ENCODE peak calls at places on chromosomes 16 and 17, in ten cellular contexts. V is activated T-cell treated with anti-CD3 and anti-CD28 coated beads, Interleukin-2, amount 50 U/mL, for 72 hours; J is Karpas-422; B is naive thymus-derived CD8-positive, alpha-beta T cell; Z is SW 1271; F is GM12892; N is amniotic stem cell; R is non-pigmented ciliary epithelial cell; A is amygdala; E is substantia nigra. L is an unnamed sample.

GRCh38 chr17:72588961-72589360 is 468.1 kb downstream of the SOX9 start:
- DNase-seq in B (no peak), J (no peak), E (no peak), R (no peak), A (peak), N (no peak), Z (no peak), F (no peak), V (peak), L (no peak)

GRCh38 chr17:44589316-44590071 is 32.2 kb downstream of the FZD2 start:
- DNase-seq in R (no peak), F (no peak), J (no peak), N (no peak), Z (no peak), V (no peak), B (no peak), A (no peak), E (no peak), L (no peak)

GRCh38 chr17:68612228-68612922 is 11.2 kb upstream of the FAM20A start:
- DNase-seq in J (no peak), N (no peak), Z (no peak), V (no peak), F (no peak), E (no peak), A (no peak), B (no peak), R (no peak), L (no peak)

GRCh38 chr16:85363881-85364280 is 249.2 kb upstream of the GSE1 start:
- DNase-seq in F (no peak), E (no peak), Z (no peak), B (no peak), R (peak), J (no peak), A (no peak), V (no peak), N (peak), L (no peak)

GRCh38 chr17:49439673-49440571 is 25.2 kb upstream of the PHB1 start:
- DNase-seq in A (no peak), F (peak), Z (no peak), R (no peak), B (no peak), J (no peak), N (no peak), V (no peak), E (no peak), L (no peak)

GRCh38 chr17:4026255-4026654 is 62.0 kb upstream of the ATP2A3 start:
- DNase-seq in E (no peak), B (no peak), V (no peak), F (no peak), Z (no peak), A (no peak), N (no peak), J (no peak), R (no peak), L (no peak)

GRCh38 chr17:51154176-51154575 is 817 bp downstream of the NME1 start:
- DNase-seq in J (peak), E (no peak), R (no peak), Z (no peak), N (no peak), A (no peak), B (no peak), F (no peak), V (no peak), L (no peak)

GRCh38 chr17:55157165-55157564 is 107.6 kb upstream of the HLF start:
- DNase-seq in B (no peak), V (no peak), R (no peak), J (no peak), A (no peak), N (no peak), Z (no peak), F (no peak), E (no peak), L (no peak)

GRCh38 chr17:81470270-81470943 is 42.2 kb downstream of the ACTG1 start:
- DNase-seq in V (no peak), B (no peak), N (no peak), A (no peak), J (no peak), R (no peak), F (no peak), Z (no peak), E (no peak), L (no peak)

GRCh38 chr17:62778990-62779681 is 29.0 kb downstream of the MARCHF10 start:
- DNase-seq in R (peak), V (no peak), N (peak), B (no peak), E (no peak), A (no peak), J (peak), F (no peak), Z (no peak), L (no peak)

GRCh38 chr17:4534928-4535666 is 20.1 kb downstream of the MYBBP1A start:
- DNase-seq in F (no peak), A (peak), J (peak), B (no peak), E (peak), Z (no peak), R (no peak), N (no peak), V (no peak), L (no peak)

GRCh38 chr16:3518292-3518982 is 17.6 kb downstream of the CLUAP1 start:
- DNase-seq in F (no peak), A (no peak), R (no peak), V (no peak), N (no peak), Z (no peak), J (no peak), E (no peak), B (no peak), L (no peak)

GRCh38 chr17:21352981-21353265 is 23.2 kb upstream of the KCNJ12 start:
- DNase-seq in E (no peak), N (no peak), Z (no peak), J (no peak), R (no peak), F (no peak), V (no peak), B (no peak), A (no peak), L (no peak)

GRCh38 chr17:55238197-55238930 is 26.4 kb upstream of the HLF start:
- DNase-seq in N (peak), Z (peak), J (peak), V (peak), A (peak), B (peak), F (peak), E (peak), R (peak), L (peak)

GRCh38 chr17:40068584-40068916 is 5.8 kb downstream of the THRA start:
- DNase-seq in Z (no peak), B (no peak), E (no peak), F (no peak), N (no peak), V (no peak), A (no peak), J (no peak), R (no peak), L (no peak)

GRCh38 chr16:17451835-17452234 is 18.9 kb downstream of the XYLT1 start:
- DNase-seq in F (no peak), B (no peak), Z (no peak), R (no peak), J (no peak), E (no peak), N (no peak), A (no peak), V (no peak), L (no peak)

GRCh38 chr17:42672038-42672437 is 4.8 kb downstream of the PLEKHH3 start:
- DNase-seq in Z (no peak), A (no peak), R (no peak), N (no peak), E (no peak), B (no peak), V (no peak), J (no peak), F (no peak), L (no peak)

GRCh38 chr17:40100669-40101366 is 429 bp upstream of the NR1D1 start:
- DNase-seq in F (peak), V (peak), Z (peak), B (peak), R (peak), J (peak), N (peak), E (peak), A (peak), L (peak)

GRCh38 chr17:21680366-21680765 is 12.0 kb upstream of the KCNJ18 start:
- DNase-seq in E (no peak), A (no peak), Z (no peak), B (no peak), F (no peak), V (no peak), J (peak), N (no peak), R (no peak), L (no peak)

GRCh38 chr17:81552244-81553017 is at the start of gene FAAP100:
- DNase-seq in A (peak), J (peak), V (peak), N (peak), F (peak), B (peak), R (no peak), E (peak), Z (peak), L (no peak)

GRCh38 chr16:28873543-28874201 is 4.6 kb upstream of the ATP2A1 start:
- DNase-seq in E (no peak), F (peak), J (peak), B (peak), R (no peak), N (no peak), Z (no peak), V (peak), A (no peak), L (no peak)

GRCh38 chr16:50303605-50304466 is 37.5 kb downstream of the ADCY7 start:
- DNase-seq in B (no peak), N (no peak), J (no peak), Z (no peak), A (no peak), R (no peak), V (no peak), E (no peak), F (peak), L (no peak)

GRCh38 chr17:21510686-21511367 is 134.7 kb downstream of the KCNJ12 start:
- DNase-seq in F (no peak), A (no peak), B (no peak), Z (no peak), R (no peak), E (no peak), V (no peak), N (no peak), J (no peak), L (no peak)

GRCh38 chr17:57915980-57916757 is 39.0 kb downstream of the CUEDC1 start:
- DNase-seq in F (no peak), Z (no peak), N (no peak), A (peak), E (no peak), J (no peak), R (no peak), B (no peak), V (no peak), L (no peak)

GRCh38 chr16:79093554-79093967 is 507.0 kb downstream of the MAF start:
- DNase-seq in V (peak), N (no peak), F (no peak), E (no peak), Z (no peak), R (no peak), J (no peak), B (peak), A (no peak), L (no peak)

GRCh38 chr16:84778720-84779119 is 41.1 kb upstream of the CRISPLD2 start:
- DNase-seq in B (no peak), E (no peak), F (no peak), J (no peak), N (no peak), V (no peak), Z (no peak), R (no peak), A (no peak), L (no peak)